ENCODE peak calls at places on chromosomes 1 and 21, in four cellular contexts. One of them, this sample, is unnamed.

GRCh38 chr1:90713741-90714509 is 3.2 kb downstream of the BARHL2 start:
- DNase-seq in H9: peak; percentile 56
- DNase-seq in mammary epithelial cell: no peak
- DNase-seq in ovary: no peak
- DNase-seq in this sample: no peak

GRCh38 chr21:33762798-33763572 is 120.7 kb downstream of the ITSN1 start:
- DNase-seq in H9: no peak
- DNase-seq in mammary epithelial cell: peak; percentile 28
- DNase-seq in ovary: no peak
- DNase-seq in this sample: no peak

GRCh38 chr1:109499661-109500536 is 6.0 kb downstream of the CYB561D1 start:
- DNase-seq in H9: peak; percentile 80
- DNase-seq in mammary epithelial cell: peak; percentile 34
- DNase-seq in ovary: no peak
- DNase-seq in this sample: no peak

GRCh38 chr1:35555601-35556477 is 1.4 kb downstream of the KIAA0319L start:
- DNase-seq in H9: no peak
- DNase-seq in mammary epithelial cell: peak; percentile 92
- DNase-seq in ovary: no peak
- DNase-seq in this sample: no peak

GRCh38 chr1:20183876-20184275 is 2.0 kb upstream of the UBXN10 start:
- DNase-seq in H9: no peak
- DNase-seq in mammary epithelial cell: no peak
- DNase-seq in ovary: no peak
- DNase-seq in this sample: no peak

GRCh38 chr1:156911587-156912298 is 8.7 kb upstream of the LRRC71 start:
- DNase-seq in H9: no peak
- DNase-seq in mammary epithelial cell: no peak
- DNase-seq in ovary: no peak
- DNase-seq in this sample: no peak

GRCh38 chr1:62691062-62691844 is 3.1 kb upstream of the DOCK7 start:
- DNase-seq in H9: no peak
- DNase-seq in mammary epithelial cell: no peak
- DNase-seq in ovary: no peak
- DNase-seq in this sample: no peak

GRCh38 chr1:27522148-27522859 is 32.3 kb upstream of the WASF2 start:
- DNase-seq in H9: no peak
- DNase-seq in mammary epithelial cell: peak; percentile 99
- DNase-seq in ovary: no peak
- DNase-seq in this sample: no peak

GRCh38 chr1:207959141-207959825 is 48.4 kb upstream of the CD34 start:
- DNase-seq in H9: peak; percentile 39
- DNase-seq in mammary epithelial cell: peak; percentile 17
- DNase-seq in ovary: peak; percentile 91
- DNase-seq in this sample: peak; percentile 61

GRCh38 chr1:39625462-39626273 is 13.8 kb downstream of the HEYL start:
- DNase-seq in H9: no peak
- DNase-seq in mammary epithelial cell: no peak
- DNase-seq in ovary: peak; percentile 72
- DNase-seq in this sample: no peak

GRCh38 chr1:39625009-39625408 is 14.4 kb downstream of the HEYL start:
- DNase-seq in H9: no peak
- DNase-seq in mammary epithelial cell: no peak
- DNase-seq in ovary: no peak
- DNase-seq in this sample: no peak

GRCh38 chr1:39623053-39623452 is 16.4 kb downstream of the HEYL start:
- DNase-seq in H9: no peak
- DNase-seq in mammary epithelial cell: no peak
- DNase-seq in ovary: no peak
- DNase-seq in this sample: no peak

GRCh38 chr1:39620659-39621165 is 18.7 kb downstream of the HEYL start:
- DNase-seq in H9: no peak
- DNase-seq in mammary epithelial cell: no peak
- DNase-seq in ovary: no peak
- DNase-seq in this sample: no peak

GRCh38 chr1:39622427-39622826 is 17.0 kb downstream of the HEYL start:
- DNase-seq in H9: no peak
- DNase-seq in mammary epithelial cell: no peak
- DNase-seq in ovary: no peak
- DNase-seq in this sample: no peak
- TF ChIP-seq CTCF in H9: no peak
- TF ChIP-seq CTCF in mammary epithelial cell: no peak
- TF ChIP-seq CTCF in ovary: no peak
- TF ChIP-seq CTCF in this sample: no peak

GRCh38 chr1:236534164-236534651 is 10.4 kb downstream of the LGALS8 start:
- DNase-seq in H9: no peak
- DNase-seq in mammary epithelial cell: peak; percentile 72
- DNase-seq in ovary: no peak
- DNase-seq in this sample: no peak

GRCh38 chr1:236535190-236535589 is 11.4 kb downstream of the LGALS8 start:
- DNase-seq in H9: no peak
- DNase-seq in mammary epithelial cell: no peak
- DNase-seq in ovary: no peak
- DNase-seq in this sample: no peak

GRCh38 chr1:236532850-236533249 is 9.1 kb downstream of the LGALS8 start:
- DNase-seq in H9: no peak
- DNase-seq in mammary epithelial cell: no peak
- DNase-seq in ovary: no peak
- DNase-seq in this sample: no peak

GRCh38 chr1:236536540-236536939 is 12.8 kb downstream of the LGALS8 start:
- DNase-seq in H9: peak; percentile 44
- DNase-seq in mammary epithelial cell: no peak
- DNase-seq in ovary: no peak
- DNase-seq in this sample: no peak

GRCh38 chr1:236535656-236536293 is 12.0 kb downstream of the LGALS8 start:
- DNase-seq in H9: no peak
- DNase-seq in mammary epithelial cell: no peak
- DNase-seq in ovary: no peak
- DNase-seq in this sample: no peak
- TF ChIP-seq CTCF in H9: no peak
- TF ChIP-seq CTCF in mammary epithelial cell: no peak
- TF ChIP-seq CTCF in ovary: no peak
- TF ChIP-seq CTCF in this sample: no peak

GRCh38 chr1:25695066-25695990 is 78.7 kb downstream of the MAN1C1 start:
- DNase-seq in H9: peak; percentile 75
- DNase-seq in mammary epithelial cell: peak; percentile 36
- DNase-seq in ovary: peak; percentile 73
- DNase-seq in this sample: no peak
- TF ChIP-seq CTCF in H9: peak; percentile 50
- TF ChIP-seq CTCF in mammary epithelial cell: no peak
- TF ChIP-seq CTCF in ovary: peak; percentile 44
- TF ChIP-seq CTCF in this sample: no peak

GRCh38 chr1:234208791-234209190 is 164.5 kb upstream of the COA6 start:
- DNase-seq in H9: no peak
- DNase-seq in mammary epithelial cell: peak; percentile 77
- DNase-seq in ovary: no peak
- DNase-seq in this sample: no peak
- TF ChIP-seq CTCF in H9: no peak
- TF ChIP-seq CTCF in mammary epithelial cell: no peak
- TF ChIP-seq CTCF in ovary: no peak
- TF ChIP-seq CTCF in this sample: no peak

GRCh38 chr1:104132386-104132973 is 382.8 kb downstream of the AMY1C start:
- DNase-seq in H9: peak; percentile 41
- DNase-seq in mammary epithelial cell: peak; percentile 1
- DNase-seq in ovary: no peak
- DNase-seq in this sample: peak; percentile 17
- TF ChIP-seq CTCF in H9: peak; percentile 76
- TF ChIP-seq CTCF in mammary epithelial cell: peak; percentile 46
- TF ChIP-seq CTCF in ovary: no peak
- TF ChIP-seq CTCF in this sample: peak; percentile 56

DNA sequence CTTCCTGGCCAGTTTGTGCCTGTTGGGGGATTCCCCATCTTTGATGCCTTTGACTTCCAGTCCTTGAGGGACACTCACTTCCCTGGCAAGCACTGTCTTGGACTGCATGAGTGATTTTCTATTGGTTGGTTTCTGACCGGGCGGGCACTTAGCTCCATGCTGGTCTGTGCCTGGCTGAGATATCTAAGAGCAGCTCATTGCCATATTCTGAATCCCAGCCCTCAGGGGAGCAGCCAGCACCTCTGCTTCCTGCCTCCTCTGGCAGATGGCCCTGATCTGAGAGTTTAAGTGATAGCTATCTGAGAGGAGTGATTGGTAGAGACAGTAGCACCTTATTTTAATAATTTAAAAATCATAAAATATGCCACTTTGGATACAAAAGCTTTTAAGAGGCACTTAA is 52.5 kb downstream of the DISC1 start:
- DNase-seq in H9: peak; percentile 38
- DNase-seq in mammary epithelial cell: no peak
- DNase-seq in ovary: no peak
- DNase-seq in this sample: no peak
- TF ChIP-seq CTCF in H9: no peak
- TF ChIP-seq CTCF in mammary epithelial cell: no peak
- TF ChIP-seq CTCF in ovary: no peak
- TF ChIP-seq CTCF in this sample: no peak

This sample was measured in nephron progenitor cell.